ENCODE peak calls at places on chromosome 3, in six cellular contexts. Y, B, Z, Q, U and R are unnamed samples.

GRCh38 chr3:152554980-152555379 is 280.0 kb upstream of the P2RY1 start:
- DNase-seq in Y (no peak), B (no peak), Z (no peak), Q (no peak), U (peak), R (no peak)

GRCh38 chr3:26624209-26624775 is 1.7 kb downstream of the LRRC3B start:
- DNase-seq in Y (no peak), B (peak), Z (no peak), Q (no peak), U (no peak), R (peak)

GRCh38 chr3:154889227-154889634 is 190.9 kb upstream of the MME start:
- DNase-seq in Y (no peak), B (no peak), Z (no peak), Q (no peak), U (no peak), R (no peak)

GRCh38 chr3:124652009-124652408 is 78.2 kb upstream of the UMPS start:
- DNase-seq in Y (no peak), B (no peak), Z (no peak), Q (no peak), U (no peak), R (no peak)

GRCh38 chr3:176275113-176275512 is 922.2 kb downstream of the TBL1XR1 start:
- DNase-seq in Y (no peak), B (no peak), Z (no peak), Q (no peak), U (no peak), R (no peak)

GRCh38 chr3:64563776-64564175 is 124.0 kb downstream of the ADAMTS9 start:
- DNase-seq in Y (no peak), B (no peak), Z (no peak), Q (no peak), U (no peak), R (no peak)

GRCh38 chr3:17412950-17413530 is 329.4 kb downstream of the TBC1D5 start:
- DNase-seq in Y (no peak), B (no peak), Z (peak), Q (no peak), U (peak), R (peak)

GRCh38 chr3:119681279-119681678 is 4.1 kb upstream of the COX17 start:
- DNase-seq in Y (no peak), B (no peak), Z (peak), Q (no peak), U (peak), R (no peak)

GRCh38 chr3:15804553-15805095 is 6.8 kb upstream of the ANKRD28 start:
- DNase-seq in Y (no peak), B (no peak), Z (no peak), Q (no peak), U (no peak), R (no peak)

GRCh38 chr3:187833799-187834578 is 88.7 kb upstream of the BCL6 start:
- DNase-seq in Y (no peak), B (no peak), Z (no peak), Q (no peak), U (no peak), R (no peak)

GRCh38 chr3:194423317-194423716 is 24.3 kb upstream of the GP5 start:
- DNase-seq in Y (peak), B (no peak), Z (no peak), Q (no peak), U (peak), R (no peak)

GRCh38 chr3:80113331-80113730 is 345.5 kb upstream of the ROBO1 start:
- DNase-seq in Y (no peak), B (no peak), Z (no peak), Q (no peak), U (no peak), R (no peak)

GRCh38 chr3:23767546-23767945 is 38.2 kb upstream of the UBE2E1 start:
- DNase-seq in Y (no peak), B (no peak), Z (no peak), Q (no peak), U (no peak), R (no peak)

GRCh38 chr3:64345351-64345750 is 120.1 kb upstream of the PRICKLE2 start:
- DNase-seq in Y (no peak), B (no peak), Z (no peak), Q (no peak), U (peak), R (no peak)

GRCh38 chr3:64031540-64032533 is 8.5 kb upstream of the PSMD6 start:
- DNase-seq in Y (no peak), B (no peak), Z (no peak), Q (no peak), U (no peak), R (no peak)

GRCh38 chr3:5017953-5018531 is 38.8 kb downstream of the BHLHE40 start:
- DNase-seq in Y (peak), B (no peak), Z (no peak), Q (no peak), U (no peak), R (no peak)

GRCh38 chr3:73473578-73474448 is 150.9 kb downstream of the PDZRN3 start:
- DNase-seq in Y (no peak), B (no peak), Z (no peak), Q (no peak), U (no peak), R (no peak)

GRCh38 chr3:136042608-136043221 is 77.2 kb downstream of the PPP2R3A start:
- DNase-seq in Y (no peak), B (no peak), Z (peak), Q (no peak), U (peak), R (no peak)

GRCh38 chr3:17302774-17303173 is 418.0 kb downstream of the PLCL2 start:
- DNase-seq in Y (no peak), B (no peak), Z (no peak), Q (no peak), U (peak), R (no peak)

GRCh38 chr3:72798552-72799195 is 49.6 kb downstream of the SHQ1 start:
- DNase-seq in Y (no peak), B (no peak), Z (no peak), Q (no peak), U (peak), R (no peak)

GRCh38 chr3:165854696-165855095 is 17.5 kb upstream of the BCHE start:
- DNase-seq in Y (no peak), B (no peak), Z (peak), Q (no peak), U (no peak), R (no peak)

GRCh38 chr3:27596334-27596841 is 112.2 kb upstream of the SLC4A7 start:
- DNase-seq in Y (no peak), B (no peak), Z (no peak), Q (peak), U (peak), R (no peak)

GRCh38 chr3:135784557-135784956 is 181.0 kb upstream of the PPP2R3A start:
- DNase-seq in Y (no peak), B (no peak), Z (no peak), Q (no peak), U (no peak), R (no peak)

GRCh38 chr3:122387709-122388108 is 3.7 kb downstream of the FAM162A start:
- DNase-seq in Y (no peak), B (no peak), Z (no peak), Q (no peak), U (no peak), R (no peak)

GRCh38 chr3:108292905-108293328 is 3.4 kb upstream of the HHLA2 start:
- DNase-seq in Y (no peak), B (no peak), Z (no peak), Q (no peak), U (no peak), R (no peak)

GRCh38 chr3:131306242-131306641 is 75.3 kb upstream of the NUDT16 start:
- DNase-seq in Y (no peak), B (no peak), Z (no peak), Q (no peak), U (no peak), R (no peak)

GRCh38 chr3:73774645-73775044 is 149.9 kb upstream of the PDZRN3 start:
- DNase-seq in Y (no peak), B (no peak), Z (no peak), Q (no peak), U (no peak), R (no peak)

GRCh38 chr3:149270180-149270579 is 48.6 kb upstream of the CP start:
- DNase-seq in Y (no peak), B (no peak), Z (no peak), Q (no peak), U (peak), R (no peak)

GRCh38 chr3:47082519-47082918 is 81.4 kb downstream of the SETD2 start:
- DNase-seq in Y (no peak), B (no peak), Z (no peak), Q (no peak), U (peak), R (no peak)

DNA sequence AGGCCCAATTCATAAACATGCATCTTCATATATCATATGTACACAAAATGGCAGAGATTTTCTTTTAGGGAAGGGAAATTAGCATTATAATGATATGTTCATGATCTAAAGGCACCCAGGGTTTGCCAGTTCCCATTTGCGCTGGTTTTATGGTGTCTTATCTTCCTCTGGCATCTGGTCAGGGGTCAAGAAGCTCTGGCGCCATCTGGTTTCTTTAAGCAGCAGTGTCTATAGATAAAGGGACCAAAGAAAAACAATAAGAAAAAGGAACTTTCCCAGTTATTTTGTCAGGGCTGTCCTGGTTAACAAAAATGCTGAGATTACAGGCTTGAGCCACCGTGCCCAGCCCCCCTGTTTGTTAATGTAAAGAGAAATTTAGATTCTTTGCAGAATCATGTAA is 3.3 kb upstream of the DCP1A start:
- DNase-seq in Y (peak), B (no peak), Z (peak), Q (no peak), U (peak), R (peak)
- TF ChIP-seq CTCF in Y (peak), B (no peak), Z (peak), Q (no peak), U (peak), R (no peak)

GRCh38 chr3:19025441-19025840 is 122.9 kb upstream of the KCNH8 start:
- DNase-seq in Y (no peak), B (no peak), Z (no peak), Q (no peak), U (no peak), R (no peak)

GRCh38 chr3:19029837-19030835 is 118.2 kb upstream of the KCNH8 start:
- DNase-seq in Y (no peak), B (no peak), Z (no peak), Q (no peak), U (no peak), R (no peak)
- TF ChIP-seq CTCF in Y (no peak), B (peak), Z (no peak), Q (no peak), U (no peak), R (no peak)

GRCh38 chr3:42229942-42230688 is 35.9 kb downstream of the CCK start:
- DNase-seq in Y (no peak), B (no peak), Z (peak), Q (no peak), U (peak), R (peak)
- TF ChIP-seq CTCF in Y (peak), B (peak), Z (peak), Q (no peak), U (peak), R (peak)

GRCh38 chr3:111717601-111718000 is 122.5 kb upstream of the ZBED2 start:
- DNase-seq in Y (peak), B (peak), Z (peak), Q (peak), U (peak), R (peak)

GRCh38 chr3:111715911-111716523 is 120.9 kb upstream of the ZBED2 start:
- DNase-seq in Y (peak), B (no peak), Z (peak), Q (peak), U (peak), R (peak)

GRCh38 chr3:111713833-111714232 is 118.7 kb upstream of the ZBED2 start:
- DNase-seq in Y (no peak), B (no peak), Z (no peak), Q (no peak), U (no peak), R (no peak)

GRCh38 chr3:111712294-111713180 is 117.4 kb upstream of the ZBED2 start:
- DNase-seq in Y (no peak), B (no peak), Z (no peak), Q (no peak), U (no peak), R (no peak)

DNA sequence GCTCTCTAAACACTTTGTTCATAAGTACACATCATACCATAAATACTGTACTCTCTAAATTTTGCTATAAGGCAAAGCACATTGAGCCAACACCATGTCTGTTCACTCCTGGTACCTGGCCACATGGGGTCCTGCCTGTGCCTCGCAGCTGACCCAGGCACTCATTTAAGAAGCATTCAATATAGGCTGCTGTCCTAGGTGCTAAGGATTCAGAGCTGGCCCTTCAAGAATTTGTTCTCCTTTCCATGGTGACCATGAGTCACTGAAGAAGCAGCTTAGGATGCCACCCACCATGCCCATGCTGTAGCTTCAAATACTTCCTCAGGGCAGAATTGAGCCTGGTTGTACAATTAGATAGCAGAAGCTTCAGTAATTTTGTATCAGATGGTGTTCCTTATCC is 119.2 kb upstream of the ZBED2 start:
- DNase-seq in Y (no peak), B (no peak), Z (peak), Q (no peak), U (peak), R (no peak)
- TF ChIP-seq CTCF in Y (no peak), B (peak), Z (no peak), Q (no peak), U (no peak), R (no peak)

GRCh38 chr3:139044366-139045210 is at the start of gene PRR23C:
- DNase-seq in Y (no peak), B (no peak), Z (no peak), Q (no peak), U (no peak), R (no peak)
- TF ChIP-seq CTCF in Y (no peak), B (no peak), Z (no peak), Q (no peak), U (no peak), R (no peak)